ENCODE peak calls at places on chromosomes 16 and 17, in four cellular contexts. W is CD4-positive, alpha-beta memory T cell; D is stimulated activated CD4-positive, alpha-beta T cell treated with anti-CD3 and anti-CD28 coated beads, Interleukin-1b, Interleukin-23, amount 100 ng/mL, for 1 hour; O is posterior cingulate gyrus. L is an unnamed sample.

GRCh38 chr17:73861543-73861942 is 217.3 kb upstream of the SDK2 start:
- DNase-seq in W (no peak), O (no peak), D (no peak), L (no peak)

GRCh38 chr16:389317-389716 is 7.5 kb upstream of the PGAP6 start:
- DNase-seq in O (no peak), W (no peak), D (no peak), L (no peak)

GRCh38 chr16:88472042-88472441 is 19.0 kb downstream of the ZFPM1 start:
- DNase-seq in D (no peak), O (no peak), W (no peak), L (no peak)

GRCh38 chr17:27247071-27247957 is 46.6 kb upstream of the WSB1 start:
- DNase-seq in W (no peak), O (no peak), D (no peak), L (no peak)

GRCh38 chr17:59427996-59428395 is 96.5 kb downstream of the YPEL2 start:
- DNase-seq in D (no peak), W (no peak), O (peak), L (peak)

GRCh38 chr17:68641276-68642117 is 40.3 kb upstream of the FAM20A start:
- DNase-seq in O (no peak), D (no peak), W (no peak), L (no peak)

GRCh38 chr16:72945611-72946010 is 102.3 kb downstream of the ZFHX3 start:
- DNase-seq in W (no peak), D (no peak), O (no peak), L (no peak)

GRCh38 chr16:87700406-87701065 is 65.2 kb downstream of the KLHDC4 start:
- DNase-seq in O (no peak), W (no peak), D (no peak), L (no peak)

GRCh38 chr16:30124985-30125379 is 2.0 kb upstream of the MAPK3 start:
- DNase-seq in D (no peak), W (no peak), O (no peak), L (no peak)

GRCh38 chr17:58630883-58631522 is 60.8 kb downstream of the TEX14 start:
- DNase-seq in O (no peak), D (no peak), W (no peak), L (no peak)

GRCh38 chr16:65176603-65177002 is 54.7 kb upstream of the CDH11 start:
- DNase-seq in W (no peak), D (no peak), O (no peak), L (no peak)

GRCh38 chr17:47239663-47240374 is 13.8 kb upstream of the ITGB3 start:
- DNase-seq in W (no peak), D (no peak), O (peak), L (no peak)

GRCh38 chr17:2174048-2174447 is 119.1 kb downstream of the HIC1 start:
- DNase-seq in W (no peak), D (no peak), O (no peak), L (no peak)

GRCh38 chr16:50558913-50559312 is 10.7 kb downstream of the NKD1 start:
- DNase-seq in W (no peak), D (no peak), O (no peak), L (no peak)

GRCh38 chr17:32461853-32462617 is 17.7 kb downstream of the PSMD11 start:
- DNase-seq in O (no peak), D (peak), W (peak), L (no peak)

GRCh38 chr17:28937044-28937729 is 14.1 kb downstream of the PHF12 start:
- DNase-seq in W (no peak), O (no peak), D (no peak), L (no peak)

GRCh38 chr16:31219154-31219741 is 2.3 kb upstream of the PYDC1 start:
- DNase-seq in O (no peak), D (no peak), W (no peak), L (no peak)

GRCh38 chr17:32551186-32551955 is 64.6 kb downstream of the CDK5R1 start:
- DNase-seq in D (no peak), O (no peak), W (no peak), L (no peak)

GRCh38 chr17:42784811-42785592 is 4.6 kb downstream of the WNK4 start:
- DNase-seq in O (no peak), W (no peak), D (no peak), L (no peak)

GRCh38 chr16:79856581-79856980 is 256.0 kb upstream of the MAF start:
- DNase-seq in D (no peak), W (no peak), O (no peak), L (no peak)

GRCh38 chr16:89633064-89633631 is 19.7 kb downstream of the DPEP1 start:
- DNase-seq in W (no peak), D (no peak), O (no peak), L (no peak)

GRCh38 chr17:9424071-9424640 is 151.5 kb downstream of the STX8 start:
- DNase-seq in O (no peak), W (no peak), D (no peak), L (no peak)

GRCh38 chr16:55264949-55265348 is 59.1 kb upstream of the IRX6 start:
- DNase-seq in W (no peak), D (no peak), O (no peak), L (no peak)

GRCh38 chr17:33497623-33498022 is 204.5 kb upstream of the ASIC2 start:
- DNase-seq in D (no peak), O (no peak), W (no peak), L (no peak)

GRCh38 chr17:42520540-42520951 is 15.5 kb upstream of the NAGLU start:
- DNase-seq in D (no peak), O (no peak), W (no peak), L (no peak)

GRCh38 chr16:24520983-24521382 is 18.4 kb upstream of the RBBP6 start:
- DNase-seq in O (no peak), D (no peak), W (no peak), L (no peak)

GRCh38 chr16:56600398-56600999 is 7.9 kb upstream of the MT2A start:
- DNase-seq in D (no peak), W (peak), O (no peak), L (peak)

GRCh38 chr16:85174871-85175723 is 62.8 kb upstream of the CIBAR2 start:
- DNase-seq in W (no peak), D (no peak), O (no peak), L (no peak)

GRCh38 chr17:79621151-79621940 is 10.5 kb upstream of the RBFOX3 start:
- DNase-seq in O (peak), W (no peak), D (no peak), L (no peak)

GRCh38 chr16:15736529-15736928 is 86.5 kb downstream of the NDE1 start:
- DNase-seq in O (no peak), W (no peak), D (no peak), L (no peak)

GRCh38 chr17:73304971-73305786 is 6.6 kb downstream of the CDC42EP4 start:
- DNase-seq in O (peak), W (no peak), D (no peak), L (no peak)

GRCh38 chr17:6641374-6641818 is 536 bp downstream of the TXNDC17 start:
- DNase-seq in O (no peak), D (no peak), W (peak), L (no peak)

GRCh38 chr16:22948058-22948602 is 134.2 kb downstream of the HS3ST2 start:
- DNase-seq in O (peak), W (no peak), D (no peak), L (peak)

GRCh38 chr17:80422276-80422675 is 7.3 kb downstream of the ENDOV start:
- DNase-seq in W (no peak), D (no peak), O (no peak), L (no peak)

GRCh38 chr17:4968916-4969550 is 1.4 kb upstream of the SPAG7 start:
- DNase-seq in O (no peak), W (no peak), D (no peak), L (no peak)

L was measured in occipital lobe.